ENCODE peak calls at places on chromosome 10, in four cellular contexts. D is pancreas, G is mucosa of descending colon, R is left lobe of liver. B is an unnamed sample.

GRCh38 chr10:49385939-49386922 is 9.7 kb downstream of the DRGX start:
- ATAC-seq in D (no peak), G (no peak), R (no peak), B (no peak)

GRCh38 chr10:96369890-96370574 is 11.2 kb upstream of the OPALIN start:
- ATAC-seq in D (no peak), G (peak), R (no peak), B (no peak)

GRCh38 chr10:89283174-89283987 is 18.5 kb upstream of the IFIT2 start:
- ATAC-seq in D (peak), G (no peak), R (peak), B (no peak)

GRCh38 chr10:49325916-49326783 is 27.2 kb downstream of the C10orf71 start:
- ATAC-seq in D (no peak), G (no peak), R (no peak), B (peak)

GRCh38 chr10:63819753-63820347 is 298.6 kb downstream of the REEP3 start:
- ATAC-seq in D (peak), G (no peak), R (peak), B (no peak)

GRCh38 chr10:58064714-58065528 is 202.8 kb downstream of the IPMK start:
- ATAC-seq in D (peak), G (peak), R (peak), B (no peak)

GRCh38 chr10:97089209-97089865 is 96.4 kb downstream of the SLIT1 start:
- ATAC-seq in D (no peak), G (no peak), R (no peak), B (no peak)

GRCh38 chr10:126398924-126399323 is 10.6 kb upstream of the ADAM12 start:
- ATAC-seq in D (no peak), G (no peak), R (no peak), B (no peak)

GRCh38 chr10:71923138-71923692 is 41.0 kb upstream of the CHST3 start:
- ATAC-seq in D (no peak), G (no peak), R (no peak), B (no peak)

GRCh38 chr10:78401882-78402367 is 368.3 kb downstream of the RPS24 start:
- ATAC-seq in D (no peak), G (no peak), R (no peak), B (no peak)

GRCh38 chr10:103682631-103683030 is 172.7 kb downstream of the SH3PXD2A start:
- ATAC-seq in D (no peak), G (no peak), R (no peak), B (no peak)

GRCh38 chr10:107548301-107548700 is 383.8 kb upstream of the SORCS1 start:
- ATAC-seq in D (no peak), G (no peak), R (no peak), B (no peak)

GRCh38 chr10:21424511-21424910 is 101.0 kb downstream of the SKIDA1 start:
- ATAC-seq in D (no peak), G (no peak), R (no peak), B (no peak)

GRCh38 chr10:132223611-132224342 is 37.0 kb downstream of the DPYSL4 start:
- ATAC-seq in D (no peak), G (no peak), R (no peak), B (no peak)

GRCh38 chr10:74384615-74385213 is 233.7 kb downstream of the ADK start:
- ATAC-seq in D (no peak), G (no peak), R (no peak), B (no peak)

GRCh38 chr10:119247550-119247894 is 40.2 kb downstream of the GRK5 start:
- ATAC-seq in D (no peak), G (no peak), R (no peak), B (no peak)